ENCODE peak calls at places on chromosomes 3 and 15, in seven cellular contexts. W, S, Y, U, V, M and R are unnamed samples.

GRCh38 chr3:170320471-170321121 is 36.9 kb upstream of the SKIL start:
- DNase-seq in W (no peak), S (no peak), Y (no peak), U (no peak), V (no peak), M (no peak), R (no peak)

GRCh38 chr3:89173546-89173945 is 66.1 kb downstream of the EPHA3 start:
- DNase-seq in W (no peak), S (peak), Y (no peak), U (no peak), V (no peak), M (no peak), R (no peak)

GRCh38 chr15:49379996-49380395 is 43.0 kb upstream of the FGF7 start:
- DNase-seq in W (no peak), S (no peak), Y (no peak), U (no peak), V (no peak), M (no peak), R (no peak)

GRCh38 chr15:92683511-92683834 is 27.9 kb upstream of the FAM174B start:
- DNase-seq in W (no peak), S (peak), Y (peak), U (no peak), V (no peak), M (peak), R (no peak)

GRCh38 chr15:43232289-43232874 is 11.6 kb upstream of the EPB42 start:
- DNase-seq in W (no peak), S (peak), Y (no peak), U (no peak), V (no peak), M (no peak), R (no peak)

GRCh38 chr3:15243822-15244482 is 37.9 kb downstream of the CAPN7 start:
- DNase-seq in W (no peak), S (no peak), Y (no peak), U (no peak), V (no peak), M (no peak), R (no peak)

GRCh38 chr15:93861413-93861812 is 369.9 kb upstream of the MCTP2 start:
- DNase-seq in W (no peak), S (no peak), Y (no peak), U (no peak), V (no peak), M (peak), R (no peak)

GRCh38 chr15:25372298-25372697 is 66.5 kb downstream of the UBE3A start:
- DNase-seq in W (peak), S (peak), Y (no peak), U (peak), V (no peak), M (no peak), R (no peak)

GRCh38 chr3:194166682-194167479 is 30.9 kb downstream of the HES1 start:
- DNase-seq in W (no peak), S (no peak), Y (no peak), U (no peak), V (no peak), M (peak), R (no peak)

GRCh38 chr15:71680079-71680461 is 130.3 kb upstream of the NR2E3 start:
- DNase-seq in W (no peak), S (no peak), Y (no peak), U (no peak), V (no peak), M (no peak), R (no peak)

GRCh38 chr3:188320757-188321156 is 166.8 kb downstream of the LPP start:
- DNase-seq in W (peak), S (peak), Y (no peak), U (no peak), V (no peak), M (no peak), R (no peak)

GRCh38 chr3:108953210-108953609 is 469 bp downstream of the GUCA1C start:
- DNase-seq in W (no peak), S (no peak), Y (no peak), U (no peak), V (no peak), M (no peak), R (no peak)